ENCODE peak calls at places on chromosomes 1 and 21, in five cellular contexts. L, U, G, K and Z are unnamed samples.

GRCh38 chr1:178345821-178346220 is 150.9 kb downstream of the CLEC20A start:
- DNase-seq in K (no peak), G (no peak), L (no peak), U (no peak), Z (no peak)

GRCh38 chr1:182930985-182931384 is 22.0 kb downstream of the SHCBP1L start:
- DNase-seq in U (no peak), L (no peak), K (no peak), G (no peak), Z (no peak)

GRCh38 chr21:37093977-37094376 is 20.9 kb downstream of the TTC3 start:
- DNase-seq in L (no peak), G (no peak), K (no peak), U (no peak), Z (no peak)

GRCh38 chr1:221574529-221574928 is 167.4 kb downstream of the DUSP10 start:
- DNase-seq in G (no peak), L (no peak), K (no peak), U (no peak), Z (no peak)

GRCh38 chr1:203480525-203481084 is 5.0 kb downstream of the PRELP start:
- DNase-seq in U (no peak), K (no peak), L (peak; percentile 57), G (no peak), Z (peak; percentile 66)

GRCh38 chr1:20110679-20111078 is 8.7 kb downstream of the PLA2G2D start:
- DNase-seq in U (no peak), L (no peak), G (peak; percentile 16), K (no peak), Z (no peak)

GRCh38 chr1:241532173-241532553 is at the start of gene KMO:
- DNase-seq in K (no peak), G (no peak), L (no peak), U (no peak), Z (no peak)

GRCh38 chr1:69513621-69514020 is 54.1 kb upstream of the LRRC7 start:
- DNase-seq in K (no peak), L (no peak), G (no peak), U (no peak), Z (no peak)

GRCh38 chr1:30615076-30615795 is 108.1 kb downstream of the MATN1 start:
- DNase-seq in L (no peak), K (no peak), U (no peak), G (no peak), Z (no peak)

GRCh38 chr1:236063919-236064673 is 794 bp downstream of the NID1 start:
- DNase-seq in K (no peak), L (no peak), G (peak; percentile 94), U (peak; percentile 61), Z (peak; percentile 62)

GRCh38 chr1:210446479-210446878 is 117.8 kb downstream of the HHAT start:
- DNase-seq in L (no peak), G (no peak), K (no peak), U (no peak), Z (no peak)

GRCh38 chr1:4006676-4007374 is 106.8 kb upstream of the C1orf174 start:
- DNase-seq in U (no peak), G (no peak), L (no peak), K (no peak), Z (no peak)

GRCh38 chr1:176790771-176791170 is 327.8 kb downstream of the PAPPA2 start:
- DNase-seq in K (no peak), U (no peak), G (no peak), L (no peak), Z (no peak)

GRCh38 chr1:96688737-96689136 is 32.8 kb upstream of the PTBP2 start:
- DNase-seq in G (peak; percentile 29), L (no peak), K (no peak), U (no peak), Z (no peak)

GRCh38 chr1:29236993-29237905 is 927 bp downstream of the PTPRU start:
- DNase-seq in L (no peak), G (peak; percentile 34), K (no peak), U (peak; percentile 58), Z (peak; percentile 65)

GRCh38 chr1:26122988-26123973 is 11.7 kb downstream of the PDIK1L start:
- DNase-seq in L (no peak), G (no peak), U (no peak), K (no peak), Z (no peak)

GRCh38 chr21:42556960-42557359 is 43.3 kb downstream of the SLC37A1 start:
- DNase-seq in L (no peak), K (no peak), G (no peak), U (no peak), Z (no peak)

GRCh38 chr1:17922833-17923232 is 167.7 kb downstream of the ACTL8 start:
- DNase-seq in L (peak; percentile 23), G (peak; percentile 41), K (no peak), U (peak; percentile 75), Z (peak; percentile 49)

GRCh38 chr1:36883315-36883949 is 150.9 kb downstream of the GRIK3 start:
- DNase-seq in G (no peak), K (no peak), U (no peak), L (no peak), Z (no peak)

GRCh38 chr1:33327587-33328325 is 6.9 kb upstream of the A3GALT2 start:
- DNase-seq in L (no peak), U (no peak), G (no peak), K (no peak), Z (no peak)

GRCh38 chr1:1780598-1781525 is 2.6 kb upstream of the NADK start:
- DNase-seq in K (no peak), G (no peak), U (no peak), L (no peak), Z (no peak)

GRCh38 chr1:6440198-6441126 is 15.9 kb downstream of the ESPN start:
- DNase-seq in G (peak; percentile 48), U (peak; percentile 87), K (no peak), L (no peak), Z (peak; percentile 73)

GRCh38 chr1:54158071-54158470 is 5.3 kb upstream of the CDCP2 start:
- DNase-seq in L (no peak), G (no peak), K (no peak), U (no peak), Z (no peak)

GRCh38 chr1:94590203-94591137 is 48.9 kb upstream of the F3 start:
- DNase-seq in U (peak; percentile 16), L (no peak), K (no peak), G (no peak), Z (no peak)

GRCh38 chr1:226491093-226491850 is 57.3 kb upstream of the STUM start:
- DNase-seq in G (no peak), U (no peak), K (no peak), L (peak; percentile 28), Z (no peak)

GRCh38 chr21:32813265-32813903 is 41.8 kb upstream of the PAXBP1 start:
- DNase-seq in L (no peak), U (no peak), G (no peak), K (no peak), Z (no peak)

GRCh38 chr1:160860840-160861505 is 1.7 kb downstream of the CD244 start:
- DNase-seq in U (no peak), L (no peak), G (no peak), K (no peak), Z (no peak)

GRCh38 chr1:160862151-160863061 is at the start of gene CD244:
- DNase-seq in U (no peak), G (no peak), K (peak; percentile 71), L (peak; percentile 73), Z (no peak)

GRCh38 chr1:160859166-160859565 is 3.5 kb downstream of the CD244 start:
- DNase-seq in K (no peak), U (no peak), L (no peak), G (no peak), Z (no peak)

GRCh38 chr1:160855181-160855981 is 7.3 kb downstream of the CD244 start:
- DNase-seq in L (no peak), K (peak; percentile 51), U (no peak), G (no peak), Z (no peak)

GRCh38 chr1:160858127-160858909 is 4.4 kb downstream of the CD244 start:
- DNase-seq in G (no peak), U (no peak), K (no peak), L (no peak), Z (no peak)
- TF ChIP-seq SUZ12 in G (no peak), U (no peak), K (no peak), L (no peak), Z (no peak)

GRCh38 chr1:119737040-119737682 is 25.4 kb downstream of the PHGDH start:
- DNase-seq in G (no peak), U (no peak), L (no peak), K (no peak), Z (no peak)
- TF ChIP-seq SUZ12 in G (no peak), U (no peak), L (no peak), K (no peak), Z (no peak)

GRCh38 chr1:181260271-181260670 is 171.8 kb downstream of the IER5 start:
- DNase-seq in G (no peak), K (no peak), U (no peak), L (no peak), Z (no peak)
- TF ChIP-seq SUZ12 in G (no peak), K (no peak), U (no peak), L (no peak), Z (no peak)

GRCh38 chr1:60052634-60053033 is 20.9 kb downstream of the C1orf87 start:
- DNase-seq in G (no peak), K (no peak), L (no peak), U (no peak), Z (no peak)

GRCh38 chr1:60049188-60049587 is 24.4 kb downstream of the C1orf87 start:
- DNase-seq in L (no peak), G (no peak), K (no peak), U (no peak), Z (no peak)

GRCh38 chr1:60055336-60055735 is 18.2 kb downstream of the C1orf87 start:
- DNase-seq in K (no peak), U (no peak), G (no peak), L (no peak), Z (no peak)

GRCh38 chr1:60051191-60051590 is 22.4 kb downstream of the C1orf87 start:
- DNase-seq in U (no peak), L (no peak), K (no peak), G (no peak), Z (no peak)

DNA sequence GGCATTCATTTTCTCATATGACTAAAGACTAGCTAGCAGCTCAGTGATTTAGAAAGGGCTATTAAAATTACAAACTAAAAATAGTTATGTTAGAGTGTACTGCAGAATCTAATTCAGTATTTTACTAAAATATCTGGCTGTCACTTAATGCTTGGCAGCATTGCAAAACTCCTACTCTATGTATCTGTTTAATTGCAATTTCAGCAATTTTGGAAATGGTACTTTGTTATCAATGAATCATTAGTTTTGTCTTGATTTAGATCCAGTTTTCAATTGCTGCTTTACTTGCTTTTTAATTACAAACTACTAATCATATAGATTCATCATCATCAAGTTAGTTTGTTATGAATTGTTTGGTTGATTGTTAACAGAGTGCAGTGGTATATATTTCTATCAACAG is 19.2 kb downstream of the C1orf87 start:
- DNase-seq in K (no peak), G (no peak), U (no peak), L (no peak), Z (no peak)
- TF ChIP-seq SUZ12 in K (no peak), G (no peak), U (no peak), L (no peak), Z (no peak)

DNA sequence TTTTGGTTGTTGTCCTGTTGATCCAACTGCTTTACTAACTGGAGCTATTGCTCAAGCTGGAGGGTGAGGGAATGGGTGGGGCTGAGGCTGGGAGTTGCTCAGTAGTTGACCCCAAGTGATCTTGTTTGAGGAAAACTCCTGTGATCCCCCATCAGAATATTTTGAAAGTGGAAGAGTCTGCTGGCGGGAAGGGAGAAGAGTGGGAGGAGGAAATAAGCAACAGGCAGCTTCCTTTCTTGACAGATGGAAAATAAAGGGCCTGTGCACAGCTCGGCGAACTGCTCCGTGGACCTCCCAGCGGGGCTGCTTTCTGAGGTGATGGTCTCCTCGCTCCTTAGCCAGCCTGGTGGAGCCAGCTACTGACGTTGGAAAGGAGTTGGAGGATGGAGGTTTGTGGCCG is 199.1 kb upstream of the LMO4 start:
- DNase-seq in K (no peak), U (no peak), G (no peak), L (no peak), Z (no peak)
- TF ChIP-seq SUZ12 in K (no peak), U (no peak), G (no peak), L (no peak), Z (no peak)